ENCODE peak calls at places on chromosomes 12 and 14, in eight cellular contexts. G is astrocyte; I is CD8-positive, alpha-beta T cell; U is HCT116; J is lung; V is left ventricle myocardium inferior; B is fibroblast of lung; N is uterus. W is an unnamed sample.

GRCh38 chr14:104636131-104636530 is 31.6 kb upstream of the TMEM179 start:
- DNase-seq in G (no peak), I (no peak), U (no peak), J (no peak), V (no peak), B (no peak), N (no peak), W (no peak)

GRCh38 chr12:1463073-1463905 is 131.1 kb downstream of the FBXL14 start:
- DNase-seq in G (no peak), I (no peak), U (no peak), J (no peak), V (no peak), B (peak), N (no peak), W (no peak)

GRCh38 chr12:120116792-120117651 is 469 bp upstream of the RAB35 start:
- DNase-seq in G (no peak), I (peak), U (peak), J (peak), V (peak), B (peak), N (peak), W (peak)

GRCh38 chr12:123488539-123489230 is 30.7 kb downstream of the SNRNP35 start:
- DNase-seq in G (no peak), I (no peak), U (no peak), J (no peak), V (no peak), B (no peak), N (no peak), W (no peak)

GRCh38 chr14:35386673-35387125 is 17.9 kb downstream of the NFKBIA start:
- DNase-seq in G (no peak), I (no peak), U (no peak), J (no peak), V (peak), B (no peak), N (no peak), W (no peak)

GRCh38 chr12:47085815-47086252 is 6.1 kb upstream of the AMIGO2 start:
- DNase-seq in G (peak), I (peak), U (no peak), J (no peak), V (no peak), B (peak), N (no peak), W (no peak)

GRCh38 chr14:34228663-34229001 is 233.4 kb downstream of the SPTSSA start:
- DNase-seq in G (no peak), I (no peak), U (no peak), J (no peak), V (no peak), B (no peak), N (no peak), W (no peak)

GRCh38 chr12:12784911-12785814 is at the start of gene APOLD1:
- DNase-seq in G (no peak), I (peak), U (no peak), J (no peak), V (peak), B (no peak), N (peak), W (no peak)

GRCh38 chr12:112430929-112431328 is 12.2 kb downstream of the PTPN11 start:
- DNase-seq in G (no peak), I (no peak), U (no peak), J (no peak), V (no peak), B (no peak), N (no peak), W (no peak)

GRCh38 chr12:121610239-121611149 is 15.8 kb upstream of the ORAI1 start:
- DNase-seq in G (no peak), I (no peak), U (no peak), J (no peak), V (no peak), B (peak), N (peak), W (no peak)

GRCh38 chr12:47777741-47778558 is 4.9 kb downstream of the SLC48A1 start:
- DNase-seq in G (no peak), I (no peak), U (no peak), J (no peak), V (peak), B (no peak), N (no peak), W (no peak)

GRCh38 chr14:22570132-22570949 is 18.7 kb downstream of the DAD1 start:
- DNase-seq in G (peak), I (peak), U (peak), J (peak), V (no peak), B (peak), N (peak), W (no peak)

GRCh38 chr14:104239866-104240301 is 101.5 kb downstream of the KIF26A start:
- DNase-seq in G (no peak), I (peak), U (no peak), J (no peak), V (no peak), B (no peak), N (no peak), W (no peak)

GRCh38 chr14:24054646-24055045 is 2.8 kb downstream of the CARMIL3 start:
- DNase-seq in G (no peak), I (no peak), U (no peak), J (no peak), V (no peak), B (no peak), N (no peak), W (no peak)

GRCh38 chr14:90781876-90782275 is 34.4 kb downstream of the TTC7B start:
- DNase-seq in G (no peak), I (no peak), U (no peak), J (no peak), V (no peak), B (no peak), N (no peak), W (no peak)

GRCh38 chr12:103182299-103182698 is 224.8 kb downstream of the ASCL1 start:
- DNase-seq in G (no peak), I (no peak), U (no peak), J (no peak), V (no peak), B (no peak), N (no peak), W (no peak)

GRCh38 chr12:110252716-110253115 is 28.3 kb upstream of the ATP2A2 start:
- DNase-seq in G (no peak), I (no peak), U (no peak), J (no peak), V (peak), B (no peak), N (no peak), W (no peak)

GRCh38 chr12:110249716-110250225 is 31.3 kb upstream of the ATP2A2 start:
- DNase-seq in G (no peak), I (no peak), U (no peak), J (no peak), V (peak), B (no peak), N (no peak), W (no peak)

GRCh38 chr12:110251381-110251780 is 29.7 kb upstream of the ATP2A2 start:
- DNase-seq in G (no peak), I (no peak), U (no peak), J (no peak), V (no peak), B (no peak), N (no peak), W (no peak)

GRCh38 chr12:110254971-110255540 is 26.0 kb upstream of the ATP2A2 start:
- DNase-seq in G (no peak), I (no peak), U (no peak), J (no peak), V (no peak), B (no peak), N (no peak), W (no peak)

GRCh38 chr12:110253176-110253575 is 27.9 kb upstream of the ATP2A2 start:
- DNase-seq in G (no peak), I (no peak), U (no peak), J (no peak), V (peak), B (peak), N (peak), W (no peak)
- H3K27ac ChIP-seq in G (no peak), I (no peak), U (no peak), J (no peak), V (peak), B (no peak), N (peak), W (no peak)

DNA sequence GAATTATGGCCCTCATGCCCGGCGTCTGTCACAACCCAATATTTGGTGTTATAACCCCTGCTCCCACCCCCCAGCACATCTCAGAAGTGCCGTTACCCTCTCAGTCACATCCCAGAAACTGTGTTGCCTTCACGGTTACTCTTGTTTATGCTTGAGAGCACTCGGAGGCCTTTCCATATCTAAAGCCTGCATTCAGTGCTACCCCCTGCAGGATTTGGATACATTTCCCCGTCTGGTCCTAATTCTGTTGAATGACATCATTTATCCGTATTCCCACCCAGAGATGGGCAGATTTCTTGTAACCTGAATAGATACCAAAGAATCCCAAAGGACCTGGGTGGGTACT is 19.1 kb upstream of the FOS start:
- DNase-seq in G (peak), I (no peak), U (no peak), J (no peak), V (no peak), B (peak), N (no peak), W (no peak)
- TF ChIP-seq CTCF in G (peak), I (no peak), U (no peak), J (no peak), V (peak), B (peak), N (no peak), W (peak)

GRCh38 chr14:102927346-102927877 is 4.9 kb downstream of the AMN start:
- DNase-seq in G (no peak), I (no peak), U (peak), J (peak), V (no peak), B (no peak), N (no peak), W (no peak)

GRCh38 chr14:102924632-102925588 is 2.4 kb downstream of the AMN start:
- DNase-seq in G (no peak), I (no peak), U (no peak), J (no peak), V (no peak), B (no peak), N (no peak), W (no peak)

GRCh38 chr14:102923920-102924486 is 1.5 kb downstream of the AMN start:
- DNase-seq in G (no peak), I (no peak), U (no peak), J (no peak), V (no peak), B (no peak), N (no peak), W (no peak)

GRCh38 chr14:102926104-102926503 is 3.6 kb downstream of the AMN start:
- DNase-seq in G (no peak), I (no peak), U (no peak), J (no peak), V (no peak), B (no peak), N (no peak), W (no peak)

GRCh38 chr14:102925646-102926045 is 3.2 kb downstream of the AMN start:
- DNase-seq in G (no peak), I (no peak), U (no peak), J (no peak), V (no peak), B (no peak), N (no peak), W (no peak)
- H3K27ac ChIP-seq in G (no peak), I (no peak), U (no peak), J (no peak), V (no peak), B (no peak), N (no peak), W (no peak)

GRCh38 chr14:99688629-99689028 is 4.5 kb downstream of the CYP46A1 start:
- DNase-seq in G (no peak), I (peak), U (no peak), J (no peak), V (no peak), B (no peak), N (peak), W (no peak)

GRCh38 chr14:99686557-99687283 is 2.6 kb downstream of the CYP46A1 start:
- DNase-seq in G (no peak), I (peak), U (no peak), J (no peak), V (no peak), B (no peak), N (peak), W (no peak)

GRCh38 chr14:99689266-99690236 is 5.5 kb downstream of the CYP46A1 start:
- DNase-seq in G (no peak), I (peak), U (no peak), J (no peak), V (no peak), B (no peak), N (peak), W (no peak)

GRCh38 chr14:99688210-99688581 is 4.1 kb downstream of the CYP46A1 start:
- DNase-seq in G (no peak), I (no peak), U (no peak), J (no peak), V (no peak), B (no peak), N (peak), W (no peak)

GRCh38 chr14:99687284-99688209 is 3.4 kb downstream of the CYP46A1 start:
- DNase-seq in G (no peak), I (peak), U (peak), J (no peak), V (no peak), B (no peak), N (peak), W (no peak)
- TF ChIP-seq CTCF in G (peak), I (peak), U (peak), J (no peak), V (peak), B (peak), N (no peak), W (peak)

GRCh38 chr14:94136575-94137331 is 7.3 kb upstream of the IFI27L2 start:
- DNase-seq in G (peak), I (peak), U (peak), J (peak), V (peak), B (peak), N (peak), W (peak)
- H3K27ac ChIP-seq in G (no peak), I (no peak), U (no peak), J (no peak), V (no peak), B (no peak), N (no peak), W (no peak)

DNA sequence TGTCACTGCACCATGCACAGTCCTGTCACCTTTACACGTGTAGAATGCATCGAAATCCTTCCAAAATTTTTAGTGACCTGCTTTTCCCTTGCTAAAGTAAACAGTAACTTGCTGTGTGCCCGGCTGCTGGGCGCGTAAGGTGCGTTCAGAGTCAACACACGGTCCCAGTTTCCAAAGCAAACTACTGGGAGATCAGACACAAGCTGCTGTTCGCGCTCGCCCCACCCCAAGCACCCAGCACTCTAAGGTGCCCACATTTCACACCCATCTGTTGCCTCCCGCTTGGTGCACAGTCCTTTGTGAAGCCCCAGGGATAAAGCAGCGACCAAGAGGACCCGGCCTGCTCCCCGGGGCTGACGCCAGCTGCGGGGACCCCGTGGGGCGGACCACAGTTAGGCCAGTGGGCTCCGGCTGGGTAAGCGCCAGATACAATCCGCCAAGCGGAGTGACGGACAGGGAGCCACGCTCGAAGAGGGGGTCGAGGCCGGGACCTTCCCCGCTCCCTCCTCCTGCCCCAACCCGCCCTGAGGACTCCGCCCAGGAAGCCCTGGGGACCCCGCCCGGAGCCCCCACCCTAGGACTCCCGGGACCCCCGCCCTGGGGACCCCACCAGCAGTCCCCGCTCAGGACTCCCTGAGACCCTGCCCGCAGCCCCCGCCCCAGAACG is 633 bp downstream of the STX2 start:
- DNase-seq in G (peak), I (peak), U (no peak), J (peak), V (no peak), B (no peak), N (no peak), W (no peak)
- TF ChIP-seq CTCF in G (no peak), I (no peak), U (no peak), J (no peak), V (no peak), B (no peak), N (no peak), W (no peak)

GRCh38 chr12:58321414-58321813 is 380.0 kb downstream of the ATP23 start:
- DNase-seq in G (no peak), I (no peak), U (no peak), J (no peak), V (no peak), B (no peak), N (no peak), W (no peak)

GRCh38 chr12:58323676-58324075 is 382.3 kb downstream of the ATP23 start:
- DNase-seq in G (no peak), I (no peak), U (no peak), J (no peak), V (no peak), B (no peak), N (no peak), W (no peak)

DNA sequence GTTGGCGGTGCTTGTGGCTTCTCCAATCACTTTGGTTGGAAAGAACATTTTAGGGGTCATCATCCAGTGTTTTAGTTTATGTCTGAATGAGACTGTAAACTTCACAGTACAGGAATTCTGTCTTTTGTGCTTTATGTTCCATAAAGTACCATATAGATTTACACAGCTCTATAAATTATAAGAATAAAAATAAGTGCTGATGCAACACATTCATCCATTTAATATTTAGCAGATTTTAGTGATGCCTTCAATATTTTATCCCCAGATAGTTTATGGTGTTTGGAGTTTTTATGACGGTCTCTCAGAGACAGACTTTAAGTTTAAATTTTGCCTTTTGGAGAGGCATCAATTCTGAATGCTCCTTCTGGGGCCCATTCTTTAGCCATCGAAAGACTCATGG is 385.2 kb downstream of the ATP23 start:
- DNase-seq in G (no peak), I (no peak), U (no peak), J (no peak), V (no peak), B (no peak), N (no peak), W (no peak)
- H3K27ac ChIP-seq in G (no peak), I (no peak), U (no peak), J (no peak), V (no peak), B (no peak), N (no peak), W (no peak)

DNA sequence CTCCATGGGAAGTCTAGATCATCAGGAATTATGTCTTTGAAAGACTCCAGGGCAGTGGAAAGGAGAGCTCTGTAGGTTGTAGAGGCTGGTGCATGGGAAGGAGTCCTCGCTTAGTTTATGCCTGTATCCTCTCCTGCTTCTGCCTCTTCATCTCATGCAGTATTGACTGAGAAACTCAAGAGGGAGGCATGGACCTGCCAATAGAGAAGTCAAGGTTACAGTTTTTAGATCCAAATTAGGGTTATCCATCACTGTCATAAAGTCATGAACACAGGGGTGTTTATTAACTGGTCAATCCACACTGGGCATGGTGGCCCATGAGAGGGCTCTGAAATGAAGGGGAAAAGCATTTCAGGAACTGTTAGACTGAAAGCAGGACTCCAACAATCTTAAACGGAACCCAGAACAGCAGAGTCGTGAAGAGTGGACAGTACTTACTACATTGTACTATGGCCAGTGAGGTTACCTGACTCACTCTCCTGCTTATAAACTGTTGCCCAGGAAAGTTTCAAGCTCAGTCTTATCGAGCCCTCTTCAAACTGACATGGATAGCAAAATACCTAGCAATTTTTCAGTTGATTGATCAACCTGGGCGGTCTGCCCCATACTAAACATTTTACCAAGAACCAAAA is 30.1 kb upstream of the DHRS7 start:
- DNase-seq in G (no peak), I (no peak), U (no peak), J (no peak), V (no peak), B (no peak), N (no peak), W (no peak)
- TF ChIP-seq CTCF in G (no peak), I (no peak), U (no peak), J (no peak), V (peak), B (no peak), N (no peak), W (no peak)

DNA sequence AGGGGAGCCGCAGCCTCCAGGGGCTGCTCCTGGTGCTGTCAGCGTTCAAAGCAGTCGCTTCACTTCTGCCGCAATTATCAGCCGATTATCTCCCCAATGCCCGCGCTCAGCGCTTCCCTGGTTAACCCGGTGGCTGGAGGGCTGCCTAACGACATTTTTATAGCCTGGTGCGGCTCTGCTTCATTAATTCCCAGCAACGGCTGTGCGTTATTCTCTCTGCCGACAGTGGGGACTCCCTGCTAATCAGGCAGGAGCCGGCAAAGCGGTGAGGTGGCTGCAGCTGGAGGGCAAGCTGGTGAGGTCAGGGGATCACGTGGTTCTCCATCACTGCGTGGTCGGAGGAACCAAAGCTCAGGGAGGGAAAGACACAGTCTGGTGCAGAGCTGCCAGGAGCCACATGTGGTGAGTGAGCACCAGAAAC is 62.9 kb downstream of the GLRX5 start:
- DNase-seq in G (peak), I (no peak), U (no peak), J (no peak), V (no peak), B (peak), N (no peak), W (no peak)
- H3K27ac ChIP-seq in G (no peak), I (no peak), U (no peak), J (no peak), V (no peak), B (no peak), N (no peak), W (no peak)